ENCODE peak calls at places on chromosomes 5 and 9, in ten cellular contexts. One of them, this sample, is unnamed.

GRCh38 chr9:92341578-92341977 is 15.8 kb downstream of the CENPP start:
- DNase-seq in GM23338: no peak
- DNase-seq in Panc1: no peak
- DNase-seq in IMR-90: no peak
- DNase-seq in fibroblast of lung: no peak
- DNase-seq in heart left ventricle: no peak
- DNase-seq in tibial artery: no peak
- DNase-seq in astrocyte: no peak
- DNase-seq in CD8-positive, alpha-beta T cell: no peak
- DNase-seq in A549: no peak
- DNase-seq in this sample: no peak

GRCh38 chr5:16894236-16895057 is 41.6 kb downstream of the MYO10 start:
- DNase-seq in CD8-positive, alpha-beta T cell: no peak
- DNase-seq in IMR-90: peak; percentile 96
- DNase-seq in GM23338: peak; percentile 42
- DNase-seq in heart left ventricle: no peak
- DNase-seq in tibial artery: no peak
- DNase-seq in astrocyte: peak; percentile 99
- DNase-seq in A549: peak; percentile 88
- DNase-seq in Panc1: peak; percentile 79
- DNase-seq in fibroblast of lung: peak; percentile 93
- DNase-seq in this sample: peak; percentile 91

GRCh38 chr5:1214163-1214935 is 10.8 kb upstream of the SLC6A18 start:
- DNase-seq in astrocyte: no peak
- DNase-seq in IMR-90: no peak
- DNase-seq in heart left ventricle: peak; percentile 15
- DNase-seq in Panc1: no peak
- DNase-seq in CD8-positive, alpha-beta T cell: no peak
- DNase-seq in GM23338: no peak
- DNase-seq in fibroblast of lung: no peak
- DNase-seq in A549: no peak
- DNase-seq in tibial artery: no peak
- DNase-seq in this sample: no peak

GRCh38 chr9:31908891-31909480 is 475.5 kb upstream of the ACO1 start:
- DNase-seq in astrocyte: no peak
- DNase-seq in IMR-90: no peak
- DNase-seq in Panc1: no peak
- DNase-seq in heart left ventricle: no peak
- DNase-seq in tibial artery: no peak
- DNase-seq in GM23338: no peak
- DNase-seq in CD8-positive, alpha-beta T cell: no peak
- DNase-seq in fibroblast of lung: no peak
- DNase-seq in A549: no peak
- DNase-seq in this sample: peak; percentile 5

GRCh38 chr5:66454186-66455078 is 141.8 kb upstream of the MAST4 start:
- DNase-seq in A549: no peak
- DNase-seq in heart left ventricle: no peak
- DNase-seq in GM23338: no peak
- DNase-seq in Panc1: no peak
- DNase-seq in CD8-positive, alpha-beta T cell: no peak
- DNase-seq in astrocyte: peak; percentile 82
- DNase-seq in fibroblast of lung: peak; percentile 34
- DNase-seq in IMR-90: no peak
- DNase-seq in tibial artery: no peak
- DNase-seq in this sample: peak; percentile 52

GRCh38 chr9:81492710-81493447 is 196.5 kb downstream of the TLE1 start:
- DNase-seq in astrocyte: peak; percentile 100
- DNase-seq in tibial artery: no peak
- DNase-seq in fibroblast of lung: peak; percentile 98
- DNase-seq in A549: no peak
- DNase-seq in GM23338: no peak
- DNase-seq in CD8-positive, alpha-beta T cell: no peak
- DNase-seq in heart left ventricle: no peak
- DNase-seq in IMR-90: peak; percentile 100
- DNase-seq in Panc1: peak; percentile 59
- DNase-seq in this sample: peak; percentile 99

GRCh38 chr5:64497390-64497789 is 8.4 kb upstream of the RGS7BP start:
- DNase-seq in CD8-positive, alpha-beta T cell: no peak
- DNase-seq in heart left ventricle: no peak
- DNase-seq in tibial artery: no peak
- DNase-seq in A549: no peak
- DNase-seq in IMR-90: peak; percentile 28
- DNase-seq in fibroblast of lung: no peak
- DNase-seq in Panc1: no peak
- DNase-seq in astrocyte: peak; percentile 8
- DNase-seq in GM23338: peak; percentile 41
- DNase-seq in this sample: peak; percentile 15

GRCh38 chr9:72442212-72442607 is 77.2 kb upstream of the ZFAND5 start:
- DNase-seq in tibial artery: no peak
- DNase-seq in astrocyte: peak; percentile 93
- DNase-seq in CD8-positive, alpha-beta T cell: no peak
- DNase-seq in fibroblast of lung: peak; percentile 53
- DNase-seq in A549: peak; percentile 73
- DNase-seq in Panc1: no peak
- DNase-seq in heart left ventricle: no peak
- DNase-seq in IMR-90: peak; percentile 88
- DNase-seq in GM23338: peak; percentile 44
- DNase-seq in this sample: peak; percentile 80

GRCh38 chr5:73826761-73827450 is 200.9 kb downstream of the ARHGEF28 start:
- DNase-seq in IMR-90: peak; percentile 93
- DNase-seq in tibial artery: no peak
- DNase-seq in fibroblast of lung: peak; percentile 57
- DNase-seq in GM23338: peak; percentile 20
- DNase-seq in CD8-positive, alpha-beta T cell: no peak
- DNase-seq in A549: peak; percentile 33
- DNase-seq in astrocyte: peak; percentile 61
- DNase-seq in Panc1: no peak
- DNase-seq in heart left ventricle: no peak
- DNase-seq in this sample: peak; percentile 95

GRCh38 chr9:107137495-107138202 is 145.4 kb upstream of the RAD23B start:
- DNase-seq in IMR-90: peak; percentile 33
- DNase-seq in astrocyte: no peak
- DNase-seq in CD8-positive, alpha-beta T cell: no peak
- DNase-seq in fibroblast of lung: peak; percentile 54
- DNase-seq in Panc1: no peak
- DNase-seq in GM23338: peak; percentile 78
- DNase-seq in heart left ventricle: no peak
- DNase-seq in A549: peak; percentile 48
- DNase-seq in tibial artery: no peak
- DNase-seq in this sample: no peak

GRCh38 chr9:111959960-111960359 is 63.3 kb downstream of the UGCG start:
- DNase-seq in IMR-90: peak; percentile 70
- DNase-seq in A549: no peak
- DNase-seq in heart left ventricle: no peak
- DNase-seq in fibroblast of lung: peak; percentile 32
- DNase-seq in tibial artery: no peak
- DNase-seq in astrocyte: peak; percentile 73
- DNase-seq in CD8-positive, alpha-beta T cell: no peak
- DNase-seq in GM23338: no peak
- DNase-seq in Panc1: no peak
- DNase-seq in this sample: peak; percentile 98

DNA sequence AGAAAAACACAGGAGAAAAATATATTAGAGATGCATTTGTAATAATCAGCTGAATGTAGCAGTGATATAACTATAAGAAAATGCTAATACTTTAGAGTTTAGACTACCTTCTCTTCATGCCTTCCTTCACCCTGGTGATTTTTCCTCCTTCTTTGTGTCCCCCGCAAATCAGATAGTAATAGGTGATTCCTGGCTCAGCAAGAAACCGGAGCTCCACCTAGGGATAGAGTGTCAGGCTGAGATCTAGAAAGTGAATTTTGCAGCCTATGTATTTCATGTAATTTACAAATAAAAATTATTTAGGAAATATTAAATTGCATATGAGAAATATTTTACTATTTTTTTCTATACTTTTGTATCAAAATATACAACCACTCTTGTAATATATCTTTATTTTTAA is 109.8 kb upstream of the ST8SIA4 start:
- DNase-seq in A549: no peak
- DNase-seq in tibial artery: no peak
- DNase-seq in astrocyte: no peak
- DNase-seq in fibroblast of lung: no peak
- DNase-seq in CD8-positive, alpha-beta T cell: no peak
- DNase-seq in Panc1: no peak
- DNase-seq in IMR-90: no peak
- DNase-seq in GM23338: peak; percentile 24
- DNase-seq in heart left ventricle: no peak
- DNase-seq in this sample: no peak
- TF ChIP-seq CTCF in A549: no peak
- TF ChIP-seq CTCF in tibial artery: no peak
- TF ChIP-seq CTCF in astrocyte: no peak
- TF ChIP-seq CTCF in fibroblast of lung: no peak
- TF ChIP-seq CTCF in CD8-positive, alpha-beta T cell: no peak
- TF ChIP-seq CTCF in Panc1: no peak
- TF ChIP-seq CTCF in IMR-90: no peak
- TF ChIP-seq CTCF in GM23338: peak; percentile 66
- TF ChIP-seq CTCF in heart left ventricle: no peak
- TF ChIP-seq CTCF in this sample: peak; percentile 43

DNA sequence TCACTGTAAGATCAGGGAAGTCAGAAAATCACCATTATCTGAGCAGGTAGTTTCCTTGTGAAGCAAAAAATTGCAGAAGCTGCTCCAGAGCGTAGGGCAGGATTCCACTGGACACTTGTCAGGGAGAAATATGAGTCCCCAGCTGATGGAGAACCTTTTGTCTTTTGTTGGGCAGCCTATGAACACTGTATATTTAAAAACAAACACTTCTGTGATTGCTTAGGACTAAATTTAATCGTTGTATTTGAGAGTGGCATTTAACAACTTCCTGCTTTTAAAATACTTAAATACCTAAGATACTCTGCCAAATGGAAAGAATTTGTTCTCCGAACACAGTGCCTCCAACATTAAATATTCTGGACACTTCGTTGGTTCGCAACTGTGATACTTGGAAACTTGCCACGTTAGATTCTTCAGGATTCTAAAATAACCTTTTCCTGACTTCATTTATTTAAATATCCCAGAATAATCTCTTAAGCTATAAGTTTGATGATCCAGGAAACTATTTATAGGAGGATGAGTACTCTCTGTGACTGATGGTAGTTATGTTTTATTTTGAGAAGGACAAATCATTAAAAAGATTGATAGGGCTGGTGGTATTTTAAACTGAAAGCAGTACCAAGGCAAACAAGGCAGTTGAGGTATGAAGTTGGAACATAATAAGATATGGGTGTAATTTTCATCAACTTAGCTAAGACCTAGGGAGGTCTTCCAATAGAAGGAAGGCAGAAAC is 2.7 kb upstream of the HSPA4 start:
- DNase-seq in Panc1: no peak
- DNase-seq in tibial artery: no peak
- DNase-seq in fibroblast of lung: no peak
- DNase-seq in astrocyte: peak; percentile 48
- DNase-seq in A549: no peak
- DNase-seq in GM23338: no peak
- DNase-seq in heart left ventricle: no peak
- DNase-seq in IMR-90: peak; percentile 33
- DNase-seq in CD8-positive, alpha-beta T cell: no peak
- DNase-seq in this sample: no peak
- H3K27ac ChIP-seq in Panc1: peak overlapping the region; percentile 99
- H3K27ac ChIP-seq in tibial artery: peak overlapping the region; percentile 48
- H3K27ac ChIP-seq in fibroblast of lung: no peak overlapping the region
- H3K27ac ChIP-seq in astrocyte: peak overlapping the region; percentile 23
- H3K27ac ChIP-seq in A549: peak overlapping the region; percentile 18
- H3K27ac ChIP-seq in GM23338: peak overlapping the region; percentile 89
- H3K27ac ChIP-seq in heart left ventricle: peak overlapping the region; percentile 96
- H3K27ac ChIP-seq in IMR-90: peak overlapping the region; percentile 1
- H3K27ac ChIP-seq in CD8-positive, alpha-beta T cell: no peak overlapping the region
- H3K27ac ChIP-seq in this sample: no peak overlapping the region

GRCh38 chr5:32842798-32843531 is 131.8 kb downstream of the NPR3 start:
- DNase-seq in heart left ventricle: no peak
- DNase-seq in IMR-90: no peak
- DNase-seq in GM23338: no peak
- DNase-seq in astrocyte: no peak
- DNase-seq in A549: no peak
- DNase-seq in fibroblast of lung: no peak
- DNase-seq in tibial artery: no peak
- DNase-seq in CD8-positive, alpha-beta T cell: no peak
- DNase-seq in Panc1: no peak
- DNase-seq in this sample: peak; percentile 44

GRCh38 chr5:32836176-32836575 is 125.1 kb downstream of the NPR3 start:
- DNase-seq in A549: no peak
- DNase-seq in heart left ventricle: no peak
- DNase-seq in astrocyte: no peak
- DNase-seq in tibial artery: no peak
- DNase-seq in CD8-positive, alpha-beta T cell: no peak
- DNase-seq in GM23338: no peak
- DNase-seq in fibroblast of lung: no peak
- DNase-seq in Panc1: no peak
- DNase-seq in IMR-90: peak; percentile 57
- DNase-seq in this sample: no peak

GRCh38 chr5:32843532-32843895 is 132.4 kb downstream of the NPR3 start:
- DNase-seq in Panc1: no peak
- DNase-seq in GM23338: no peak
- DNase-seq in A549: no peak
- DNase-seq in IMR-90: no peak
- DNase-seq in CD8-positive, alpha-beta T cell: no peak
- DNase-seq in tibial artery: no peak
- DNase-seq in fibroblast of lung: no peak
- DNase-seq in astrocyte: no peak
- DNase-seq in heart left ventricle: no peak
- DNase-seq in this sample: no peak

GRCh38 chr5:32837211-32837610 is 126.1 kb downstream of the NPR3 start:
- DNase-seq in tibial artery: no peak
- DNase-seq in heart left ventricle: no peak
- DNase-seq in fibroblast of lung: no peak
- DNase-seq in CD8-positive, alpha-beta T cell: no peak
- DNase-seq in A549: no peak
- DNase-seq in GM23338: no peak
- DNase-seq in IMR-90: peak; percentile 11
- DNase-seq in astrocyte: no peak
- DNase-seq in Panc1: no peak
- DNase-seq in this sample: no peak

GRCh38 chr5:32840606-32841005 is 129.5 kb downstream of the NPR3 start:
- DNase-seq in GM23338: no peak
- DNase-seq in heart left ventricle: no peak
- DNase-seq in CD8-positive, alpha-beta T cell: no peak
- DNase-seq in fibroblast of lung: peak; percentile 23
- DNase-seq in A549: no peak
- DNase-seq in Panc1: no peak
- DNase-seq in astrocyte: no peak
- DNase-seq in tibial artery: peak; percentile 36
- DNase-seq in IMR-90: no peak
- DNase-seq in this sample: no peak
- H3K4me1 ChIP-seq in GM23338: no peaks in the 10 kb centered on the region
- H3K4me1 ChIP-seq in heart left ventricle: no peaks in the 10 kb centered on the region
- H3K4me1 ChIP-seq in CD8-positive, alpha-beta T cell: peaks cover 10% of the 10 kb centered on the region
- H3K4me1 ChIP-seq in fibroblast of lung: no peaks in the 10 kb centered on the region
- H3K4me1 ChIP-seq in A549: no peaks in the 10 kb centered on the region
- H3K4me1 ChIP-seq in Panc1: no peaks in the 10 kb centered on the region
- H3K4me1 ChIP-seq in astrocyte: no peaks in the 10 kb centered on the region
- H3K4me1 ChIP-seq in tibial artery: peaks cover 26% of the 10 kb centered on the region
- H3K4me1 ChIP-seq in IMR-90: peaks cover 6% of the 10 kb centered on the region
- H3K4me1 ChIP-seq in this sample: no peaks in the 10 kb centered on the region

DNA sequence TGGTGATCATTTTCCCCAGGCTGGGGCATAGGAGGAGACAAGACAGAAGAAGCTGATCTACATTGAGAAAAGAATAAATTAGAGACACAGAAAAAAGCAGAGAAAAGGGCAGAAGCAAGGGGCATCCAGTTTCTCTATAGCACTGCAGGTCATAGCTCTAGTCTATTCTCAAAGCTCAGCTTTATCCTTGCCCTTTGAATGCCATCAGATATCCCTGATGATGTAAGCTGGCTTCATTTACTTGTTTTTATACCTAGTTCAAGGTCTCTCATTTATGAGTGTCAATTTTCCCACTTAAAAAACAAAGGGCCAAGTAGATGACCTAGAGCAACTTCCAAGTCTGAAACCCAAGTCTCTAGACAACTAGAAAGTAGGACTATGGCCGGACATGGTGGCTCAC is 32.7 kb downstream of the FBXO10 start:
- DNase-seq in CD8-positive, alpha-beta T cell: no peak
- DNase-seq in Panc1: no peak
- DNase-seq in GM23338: no peak
- DNase-seq in IMR-90: no peak
- DNase-seq in fibroblast of lung: no peak
- DNase-seq in tibial artery: no peak
- DNase-seq in heart left ventricle: no peak
- DNase-seq in A549: no peak
- DNase-seq in astrocyte: no peak
- DNase-seq in this sample: no peak
- TF ChIP-seq CTCF in CD8-positive, alpha-beta T cell: no peak
- TF ChIP-seq CTCF in Panc1: no peak
- TF ChIP-seq CTCF in GM23338: no peak
- TF ChIP-seq CTCF in IMR-90: no peak
- TF ChIP-seq CTCF in fibroblast of lung: no peak
- TF ChIP-seq CTCF in tibial artery: no peak
- TF ChIP-seq CTCF in heart left ventricle: no peak
- TF ChIP-seq CTCF in A549: no peak
- TF ChIP-seq CTCF in astrocyte: no peak
- TF ChIP-seq CTCF in this sample: no peak

This sample was measured in foreskin keratinocyte.